ENCODE peak calls at places on chromosomes 11 and 22, in eight cellular contexts. I is HEK293T; F is hippocampal formation; H is amniotic stem cell; X is DND-41; S is AG04450; Y is midbrain; M is stimulated activated CD8-positive, alpha-beta memory T cell treated with anti-CD3 and anti-CD28 coated beads, Interleukin-4, amount 100 ng/mL, for 24 hours. W is an unnamed sample.

GRCh38 chr11:27201454-27202302 is 161.1 kb downstream of the BBOX1 start:
- DNase-seq in I (peak; percentile 82), F (no peak), H (no peak), X (no peak), S (no peak), Y (no peak), M (no peak), W (no peak)

GRCh38 chr22:29205598-29206371 is at the start of gene EMID1:
- DNase-seq in I (peak; percentile 77), F (no peak), H (no peak), X (peak; percentile 61), S (no peak), Y (no peak), M (peak; percentile 5), W (peak; percentile 37)

GRCh38 chr22:28867191-28867590 is 16.2 kb upstream of the ZNRF3 start:
- DNase-seq in I (no peak), F (no peak), H (no peak), X (no peak), S (no peak), Y (no peak), M (no peak), W (no peak)

GRCh38 chr22:49514656-49515055 is 313.0 kb downstream of the BRD1 start:
- DNase-seq in I (no peak), F (peak; percentile 15), H (no peak), X (no peak), S (no peak), Y (no peak), M (no peak), W (no peak)

GRCh38 chr22:31140746-31141145 is 438 bp upstream of the PLA2G3 start:
- DNase-seq in I (no peak), F (no peak), H (no peak), X (no peak), S (no peak), Y (no peak), M (no peak), W (no peak)

GRCh38 chr11:12066799-12067508 is 43.4 kb upstream of the MICAL2 start:
- DNase-seq in I (peak; percentile 73), F (no peak), H (no peak), X (no peak), S (no peak), Y (no peak), M (no peak), W (no peak)

GRCh38 chr22:24894220-24894975 is 52.1 kb downstream of the LHFPL7 start:
- DNase-seq in I (no peak), F (no peak), H (peak; percentile 19), X (no peak), S (peak; percentile 59), Y (no peak), M (no peak), W (peak; percentile 58)

GRCh38 chr11:79431535-79431934 is 9.3 kb downstream of the TENM4 start:
- DNase-seq in I (no peak), F (no peak), H (no peak), X (no peak), S (no peak), Y (no peak), M (no peak), W (no peak)

GRCh38 chr11:18836415-18836814 is 44.8 kb upstream of the PTPN5 start:
- DNase-seq in I (no peak), F (no peak), H (no peak), X (peak; percentile 18), S (no peak), Y (no peak), M (no peak), W (no peak)

GRCh38 chr11:25769287-25769686 is 562.6 kb upstream of the ANO3 start:
- DNase-seq in I (no peak), F (no peak), H (no peak), X (no peak), S (no peak), Y (no peak), M (no peak), W (no peak)

GRCh38 chr11:121521145-121522042 is 68.6 kb upstream of the SORL1-AS1 start:
- DNase-seq in I (no peak), F (no peak), H (no peak), X (no peak), S (no peak), Y (no peak), M (no peak), W (no peak)

GRCh38 chr11:74322667-74323066 is 11.2 kb upstream of the P4HA3 start:
- DNase-seq in I (no peak), F (no peak), H (no peak), X (no peak), S (no peak), Y (no peak), M (no peak), W (no peak)

GRCh38 chr11:60872952-60873524 is 5.7 kb downstream of the ZP1 start:
- DNase-seq in I (no peak), F (no peak), H (no peak), X (peak; percentile 85), S (peak; percentile 39), Y (no peak), M (no peak), W (peak; percentile 54)